ENCODE peak calls at places on chromosomes 5 and 9, in six cellular contexts. One of them, this sample, is unnamed.

GRCh38 chr5:14720236-14720923 is 55.9 kb downstream of the OTULIN start:
- DNase-seq in A673: no peak
- DNase-seq in gastrocnemius medialis: no peak
- DNase-seq in head of caudate nucleus: no peak
- DNase-seq in LoVo: no peak
- DNase-seq in CD8-positive, alpha-beta T cell: no peak
- DNase-seq in this sample: peak

GRCh38 chr9:119273325-119273904 is 95.8 kb downstream of the BRINP1 start:
- DNase-seq in A673: no peak
- DNase-seq in gastrocnemius medialis: no peak
- DNase-seq in head of caudate nucleus: no peak
- DNase-seq in LoVo: no peak
- DNase-seq in CD8-positive, alpha-beta T cell: no peak
- DNase-seq in this sample: peak

GRCh38 chr9:119368681-119369581 is at the start of gene BRINP1:
- DNase-seq in A673: peak
- DNase-seq in gastrocnemius medialis: no peak
- DNase-seq in head of caudate nucleus: peak
- DNase-seq in LoVo: no peak
- DNase-seq in CD8-positive, alpha-beta T cell: no peak
- DNase-seq in this sample: peak

GRCh38 chr9:629136-629535 is 212.4 kb upstream of the DMRT1 start:
- DNase-seq in A673: no peak
- DNase-seq in gastrocnemius medialis: no peak
- DNase-seq in head of caudate nucleus: no peak
- DNase-seq in LoVo: no peak
- DNase-seq in CD8-positive, alpha-beta T cell: no peak
- DNase-seq in this sample: no peak

GRCh38 chr9:108496866-108497265 is 358.9 kb downstream of the ACTL7B start:
- DNase-seq in A673: no peak
- DNase-seq in gastrocnemius medialis: no peak
- DNase-seq in head of caudate nucleus: no peak
- DNase-seq in LoVo: no peak
- DNase-seq in CD8-positive, alpha-beta T cell: no peak
- DNase-seq in this sample: no peak

GRCh38 chr5:176734756-176735342 is 75.5 kb upstream of the UNC5A start:
- DNase-seq in A673: no peak
- DNase-seq in gastrocnemius medialis: no peak
- DNase-seq in head of caudate nucleus: no peak
- DNase-seq in LoVo: no peak
- DNase-seq in CD8-positive, alpha-beta T cell: peak
- DNase-seq in this sample: no peak

GRCh38 chr9:3855601-3856328 is 330.0 kb upstream of the RFX3 start:
- DNase-seq in A673: no peak
- DNase-seq in gastrocnemius medialis: no peak
- DNase-seq in head of caudate nucleus: no peak
- DNase-seq in LoVo: no peak
- DNase-seq in CD8-positive, alpha-beta T cell: no peak
- DNase-seq in this sample: no peak

GRCh38 chr9:73020877-73021276 is 68.0 kb upstream of the ALDH1A1 start:
- DNase-seq in A673: no peak
- DNase-seq in gastrocnemius medialis: no peak
- DNase-seq in head of caudate nucleus: no peak
- DNase-seq in LoVo: no peak
- DNase-seq in CD8-positive, alpha-beta T cell: no peak
- DNase-seq in this sample: no peak

GRCh38 chr9:128065907-128066712 is 1.0 kb downstream of the NAIF1 start:
- DNase-seq in A673: no peak
- DNase-seq in gastrocnemius medialis: no peak
- DNase-seq in head of caudate nucleus: no peak
- DNase-seq in LoVo: no peak
- DNase-seq in CD8-positive, alpha-beta T cell: no peak
- DNase-seq in this sample: no peak

GRCh38 chr9:109121218-109121796 is 1.6 kb upstream of the TMEM245 start:
- DNase-seq in A673: no peak
- DNase-seq in gastrocnemius medialis: no peak
- DNase-seq in head of caudate nucleus: no peak
- DNase-seq in LoVo: no peak
- DNase-seq in CD8-positive, alpha-beta T cell: no peak
- DNase-seq in this sample: no peak

GRCh38 chr5:144422025-144422424 is 251.4 kb downstream of the KCTD16 start:
- DNase-seq in A673: no peak
- DNase-seq in gastrocnemius medialis: no peak
- DNase-seq in head of caudate nucleus: no peak
- DNase-seq in LoVo: no peak
- DNase-seq in CD8-positive, alpha-beta T cell: no peak
- DNase-seq in this sample: peak

GRCh38 chr9:76086521-76086920 is 196.0 kb downstream of the PCSK5 start:
- DNase-seq in A673: no peak
- DNase-seq in gastrocnemius medialis: no peak
- DNase-seq in head of caudate nucleus: no peak
- DNase-seq in LoVo: no peak
- DNase-seq in CD8-positive, alpha-beta T cell: no peak
- DNase-seq in this sample: no peak

GRCh38 chr5:103744159-103744558 is 181.6 kb upstream of the NUDT12 start:
- DNase-seq in A673: no peak
- DNase-seq in gastrocnemius medialis: no peak
- DNase-seq in head of caudate nucleus: no peak
- DNase-seq in LoVo: peak
- DNase-seq in CD8-positive, alpha-beta T cell: no peak
- DNase-seq in this sample: peak

GRCh38 chr9:81380960-81381359 is 308.4 kb downstream of the TLE1 start:
- DNase-seq in A673: no peak
- DNase-seq in gastrocnemius medialis: no peak
- DNase-seq in head of caudate nucleus: no peak
- DNase-seq in LoVo: no peak
- DNase-seq in CD8-positive, alpha-beta T cell: no peak
- DNase-seq in this sample: no peak

GRCh38 chr9:129435996-129436676 is 184.8 kb downstream of the C9orf50 start:
- DNase-seq in A673: no peak
- DNase-seq in gastrocnemius medialis: no peak
- DNase-seq in head of caudate nucleus: no peak
- DNase-seq in LoVo: no peak
- DNase-seq in CD8-positive, alpha-beta T cell: no peak
- DNase-seq in this sample: no peak

GRCh38 chr9:101691657-101692056 is 46.8 kb downstream of the GRIN3A start:
- DNase-seq in A673: no peak
- DNase-seq in gastrocnemius medialis: no peak
- DNase-seq in head of caudate nucleus: no peak
- DNase-seq in LoVo: no peak
- DNase-seq in CD8-positive, alpha-beta T cell: no peak
- DNase-seq in this sample: no peak

GRCh38 chr5:9058666-9059065 is 487.2 kb downstream of the SEMA5A start:
- DNase-seq in A673: no peak
- DNase-seq in gastrocnemius medialis: no peak
- DNase-seq in head of caudate nucleus: no peak
- DNase-seq in LoVo: no peak
- DNase-seq in CD8-positive, alpha-beta T cell: no peak
- DNase-seq in this sample: no peak

GRCh38 chr9:30757723-30758122 is 1626.7 kb upstream of the ACO1 start:
- DNase-seq in A673: no peak
- DNase-seq in gastrocnemius medialis: no peak
- DNase-seq in head of caudate nucleus: no peak
- DNase-seq in LoVo: no peak
- DNase-seq in CD8-positive, alpha-beta T cell: no peak
- DNase-seq in this sample: no peak

GRCh38 chr5:93331864-93332263 is 249.2 kb downstream of the NR2F1-AS1 start:
- DNase-seq in A673: no peak
- DNase-seq in gastrocnemius medialis: peak
- DNase-seq in head of caudate nucleus: no peak
- DNase-seq in LoVo: no peak
- DNase-seq in CD8-positive, alpha-beta T cell: no peak
- DNase-seq in this sample: no peak

GRCh38 chr5:1399737-1400136 is 45.5 kb downstream of the SLC6A3 start:
- DNase-seq in A673: no peak
- DNase-seq in gastrocnemius medialis: no peak
- DNase-seq in head of caudate nucleus: no peak
- DNase-seq in LoVo: no peak
- DNase-seq in CD8-positive, alpha-beta T cell: no peak
- DNase-seq in this sample: no peak

GRCh38 chr5:38576442-38576841 is 20.0 kb upstream of the LIFR start:
- DNase-seq in A673: no peak
- DNase-seq in gastrocnemius medialis: no peak
- DNase-seq in head of caudate nucleus: no peak
- DNase-seq in LoVo: no peak
- DNase-seq in CD8-positive, alpha-beta T cell: no peak
- DNase-seq in this sample: no peak

GRCh38 chr5:154097031-154097430 is 58.3 kb downstream of the MFAP3 start:
- DNase-seq in A673: no peak
- DNase-seq in gastrocnemius medialis: no peak
- DNase-seq in head of caudate nucleus: no peak
- DNase-seq in LoVo: peak
- DNase-seq in CD8-positive, alpha-beta T cell: no peak
- DNase-seq in this sample: no peak

GRCh38 chr5:116037236-116037822 is 5.1 kb downstream of the ARL14EPL start:
- DNase-seq in A673: no peak
- DNase-seq in gastrocnemius medialis: no peak
- DNase-seq in head of caudate nucleus: no peak
- DNase-seq in LoVo: no peak
- DNase-seq in CD8-positive, alpha-beta T cell: no peak
- DNase-seq in this sample: no peak

GRCh38 chr5:139149477-139150199 is 48.5 kb downstream of the SIL1 start:
- DNase-seq in A673: no peak
- DNase-seq in gastrocnemius medialis: no peak
- DNase-seq in head of caudate nucleus: no peak
- DNase-seq in LoVo: no peak
- DNase-seq in CD8-positive, alpha-beta T cell: no peak
- DNase-seq in this sample: peak

GRCh38 chr9:97374811-97375210 is 37.1 kb upstream of the TDRD7 start:
- DNase-seq in A673: no peak
- DNase-seq in gastrocnemius medialis: no peak
- DNase-seq in head of caudate nucleus: no peak
- DNase-seq in LoVo: no peak
- DNase-seq in CD8-positive, alpha-beta T cell: no peak
- DNase-seq in this sample: no peak

GRCh38 chr5:83972236-83972635 is 251.6 kb upstream of the HAPLN1 start:
- DNase-seq in A673: no peak
- DNase-seq in gastrocnemius medialis: no peak
- DNase-seq in head of caudate nucleus: no peak
- DNase-seq in LoVo: no peak
- DNase-seq in CD8-positive, alpha-beta T cell: no peak
- DNase-seq in this sample: peak

GRCh38 chr9:108439967-108440366 is 415.8 kb downstream of the ACTL7B start:
- DNase-seq in A673: no peak
- DNase-seq in gastrocnemius medialis: no peak
- DNase-seq in head of caudate nucleus: no peak
- DNase-seq in LoVo: no peak
- DNase-seq in CD8-positive, alpha-beta T cell: no peak
- DNase-seq in this sample: peak